ENCODE peak calls at places on chromosomes 3 and 15, in six cellular contexts. Z is lower lobe of right lung, H is colonic mucosa, X is nephron progenitor cell, I is foreskin fibroblast, R is fibroblast of lung. V is an unnamed sample.

GRCh38 chr15:90603893-90604292 is 74.2 kb downstream of the CRTC3 start:
- DNase-seq in Z (peak), H (peak), I (peak), X (no peak), R (no peak), V (no peak)

GRCh38 chr3:97952280-97952679 is 20.0 kb downstream of the RIOX2 start:
- DNase-seq in R (no peak), I (peak), Z (peak), X (no peak), H (peak), V (peak)

GRCh38 chr3:47283193-47283537 is 421 bp downstream of the KLHL18 start:
- DNase-seq in H (peak), R (peak), X (no peak), I (no peak), Z (peak), V (no peak)

GRCh38 chr3:124529826-124530571 is 200.3 kb upstream of the UMPS start:
- DNase-seq in I (no peak), H (no peak), R (peak), X (no peak), Z (no peak), V (no peak)

GRCh38 chr15:55981596-55982249 is 11.7 kb downstream of the NEDD4 start:
- DNase-seq in H (no peak), Z (no peak), R (no peak), X (no peak), I (no peak), V (no peak)

GRCh38 chr3:188646592-188646991 is 492.6 kb downstream of the LPP start:
- DNase-seq in Z (no peak), R (peak), I (no peak), H (no peak), X (no peak), V (no peak)

GRCh38 chr15:40618023-40618422 is 24.0 kb downstream of the KNL1 start:
- DNase-seq in H (no peak), X (no peak), Z (no peak), I (no peak), R (no peak), V (no peak)

GRCh38 chr3:30131171-30131570 is 475.2 kb upstream of the TGFBR2 start:
- DNase-seq in X (no peak), R (no peak), Z (no peak), I (no peak), H (no peak), V (no peak)

GRCh38 chr15:40257656-40258450 is 19.0 kb downstream of the PAK6 start:
- DNase-seq in Z (no peak), I (no peak), H (no peak), R (peak), X (no peak), V (no peak)

GRCh38 chr3:57889807-57890206 is 118.4 kb upstream of the FLNB start:
- DNase-seq in Z (no peak), H (no peak), R (peak), X (no peak), I (no peak), V (no peak)

GRCh38 chr3:69013256-69014021 is at the start of gene EOGT:
- DNase-seq in Z (peak), I (peak), H (peak), R (peak), X (peak), V (peak)

GRCh38 chr3:4232798-4233197 is 70.4 kb upstream of the SETMAR start:
- DNase-seq in H (no peak), R (no peak), Z (no peak), I (no peak), X (no peak), V (no peak)

GRCh38 chr15:71654714-71655174 is 155.6 kb upstream of the NR2E3 start:
- DNase-seq in H (no peak), X (no peak), Z (no peak), R (no peak), I (no peak), V (no peak)

GRCh38 chr3:78919021-78919755 is 848.6 kb downstream of the ROBO1 start:
- DNase-seq in Z (no peak), X (no peak), R (peak), I (peak), H (no peak), V (peak)

GRCh38 chr3:187473778-187474406 is 105.7 kb downstream of the RTP4 start:
- DNase-seq in R (no peak), Z (no peak), X (no peak), H (no peak), I (no peak), V (no peak)

GRCh38 chr15:57780461-57780860 is 73.9 kb downstream of the POLR2M start:
- DNase-seq in H (no peak), I (no peak), R (no peak), Z (no peak), X (no peak), V (no peak)

GRCh38 chr15:68463996-68464395 is 32.0 kb upstream of the ITGA11 start:
- DNase-seq in R (peak), Z (no peak), X (no peak), I (no peak), H (no peak), V (no peak)

GRCh38 chr3:31893174-31893573 is 87.9 kb downstream of the OSBPL10 start:
- DNase-seq in Z (no peak), I (no peak), R (peak), H (no peak), X (no peak), V (no peak)

GRCh38 chr15:101024111-101024695 is 105.0 kb downstream of the LRRK1 start:
- DNase-seq in X (no peak), Z (no peak), R (peak), I (peak), H (peak), V (no peak)

GRCh38 chr3:7867587-7867986 is 634.0 kb upstream of the LMCD1 start:
- DNase-seq in R (no peak), X (no peak), Z (no peak), H (no peak), I (no peak), V (no peak)

GRCh38 chr3:60579734-60580133 is 671.5 kb downstream of the FHIT start:
- DNase-seq in Z (no peak), R (peak), I (peak), H (no peak), X (no peak), V (peak)

GRCh38 chr3:32968367-32969087 is 17.1 kb downstream of the CCR4 start:
- DNase-seq in Z (no peak), H (no peak), R (no peak), I (no peak), X (no peak), V (no peak)
- TF ChIP-seq CTCF in Z (no peak), H (no peak), R (no peak), I (no peak), X (no peak), V (no peak)

GRCh38 chr15:35437157-35437556 is 108.8 kb downstream of the DPH6 start:
- DNase-seq in Z (no peak), I (no peak), X (no peak), H (no peak), R (peak), V (no peak)
- TF ChIP-seq CTCF in Z (no peak), I (peak), X (no peak), H (no peak), R (no peak), V (no peak)

GRCh38 chr3:165210727-165211126 is 14.5 kb upstream of the SLITRK3 start:
- DNase-seq in H (no peak), Z (no peak), X (no peak), R (no peak), I (no peak), V (no peak)

GRCh38 chr3:165211749-165212148 is 15.6 kb upstream of the SLITRK3 start:
- DNase-seq in Z (no peak), I (no peak), X (no peak), R (no peak), H (no peak), V (no peak)

GRCh38 chr3:165206454-165207266 is 10.5 kb upstream of the SLITRK3 start:
- DNase-seq in H (peak), X (peak), Z (peak), I (peak), R (peak), V (peak)

GRCh38 chr3:165212580-165212979 is 16.4 kb upstream of the SLITRK3 start:
- DNase-seq in R (no peak), I (no peak), Z (no peak), H (no peak), X (no peak), V (no peak)

DNA sequence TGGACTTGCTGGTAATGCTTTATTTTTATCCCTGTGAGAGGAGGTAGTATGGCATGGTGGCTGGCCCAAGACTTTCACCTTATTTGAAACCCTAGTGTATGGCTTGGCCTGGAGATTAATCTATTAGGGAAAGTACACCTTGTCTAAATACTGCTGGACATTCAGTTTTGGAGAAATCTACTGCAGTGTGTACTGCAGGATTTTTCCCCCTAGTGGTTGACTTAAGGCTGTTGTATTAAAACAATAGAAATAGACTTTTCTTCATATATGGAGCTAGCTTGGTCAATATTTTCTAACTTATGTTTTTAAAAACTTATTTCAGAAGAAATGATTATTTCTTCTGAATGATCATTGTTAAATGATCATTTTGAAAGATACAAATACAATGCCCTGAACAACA is 13.9 kb upstream of the SLITRK3 start:
- DNase-seq in X (no peak), H (no peak), R (no peak), Z (no peak), I (no peak), V (no peak)
- TF ChIP-seq CTCF in X (peak), H (no peak), R (peak), Z (no peak), I (no peak), V (peak)

GRCh38 chr3:37569991-37570390 is 291.7 kb upstream of the CTDSPL start:
- DNase-seq in Z (no peak), R (no peak), X (no peak), I (no peak), H (no peak), V (no peak)
- TF ChIP-seq CTCF in Z (no peak), R (no peak), X (no peak), I (no peak), H (no peak), V (no peak)

DNA sequence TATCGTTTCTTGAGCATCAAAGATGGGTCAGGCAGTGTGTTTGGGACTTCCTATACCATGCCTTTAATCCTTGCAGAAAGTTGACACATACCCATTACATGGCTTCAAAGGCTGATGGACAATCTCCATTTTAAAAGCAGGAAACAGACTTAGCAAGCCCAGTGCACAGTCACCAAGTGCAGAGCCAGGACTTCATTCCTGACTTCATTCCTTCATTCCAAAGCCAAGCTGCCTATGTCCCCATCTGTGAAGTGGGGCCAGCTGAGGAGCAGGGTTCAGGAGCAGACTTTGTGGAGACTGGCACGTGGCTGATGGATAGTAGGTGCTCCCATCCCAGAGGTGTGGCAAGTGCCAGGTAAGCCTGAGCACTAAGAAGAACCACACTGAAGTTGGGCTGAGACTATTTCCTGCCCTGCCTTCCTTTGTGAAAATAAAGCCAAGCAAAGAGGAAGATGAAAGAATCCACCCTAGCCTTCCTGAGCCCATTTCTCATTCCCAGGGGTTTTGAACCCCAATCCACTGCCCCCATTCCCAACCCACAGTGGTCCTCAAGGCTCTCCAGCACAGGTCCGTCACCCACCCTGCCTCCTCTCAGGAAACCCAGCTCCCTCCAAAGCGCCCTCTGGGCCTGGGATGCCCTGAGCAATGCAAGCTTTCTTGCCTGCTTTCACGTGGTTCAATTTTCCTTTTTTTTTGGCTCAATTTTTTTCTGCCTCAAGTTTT is 1.8 kb downstream of the CX3CR1 start:
- DNase-seq in I (no peak), R (no peak), H (no peak), Z (no peak), X (no peak), V (no peak)
- TF ChIP-seq CTCF in I (no peak), R (no peak), H (no peak), Z (no peak), X (no peak), V (no peak)

DNA sequence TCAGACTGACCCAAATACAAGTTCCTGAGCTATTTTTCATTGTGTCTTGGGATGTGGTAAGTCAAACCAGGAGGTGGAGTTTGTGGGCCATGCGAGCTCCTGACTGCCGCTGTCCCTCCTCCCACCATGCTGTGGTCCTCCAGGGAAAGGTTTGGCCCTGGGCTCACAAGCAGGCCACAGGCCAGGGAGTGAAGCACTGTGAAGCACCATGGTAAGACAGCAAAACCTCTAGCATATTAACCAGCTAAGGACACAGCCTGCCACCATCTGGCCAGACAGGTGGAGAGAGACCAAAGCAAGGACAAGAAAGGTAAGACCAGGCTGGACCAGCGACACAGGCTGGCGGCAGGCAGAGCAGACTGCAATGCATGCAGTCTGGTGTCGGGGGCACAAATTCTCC is 15.3 kb downstream of the RAB43 start:
- DNase-seq in X (no peak), Z (peak), I (no peak), H (no peak), R (no peak), V (no peak)
- TF ChIP-seq CTCF in X (no peak), Z (no peak), I (no peak), H (no peak), R (no peak), V (no peak)

DNA sequence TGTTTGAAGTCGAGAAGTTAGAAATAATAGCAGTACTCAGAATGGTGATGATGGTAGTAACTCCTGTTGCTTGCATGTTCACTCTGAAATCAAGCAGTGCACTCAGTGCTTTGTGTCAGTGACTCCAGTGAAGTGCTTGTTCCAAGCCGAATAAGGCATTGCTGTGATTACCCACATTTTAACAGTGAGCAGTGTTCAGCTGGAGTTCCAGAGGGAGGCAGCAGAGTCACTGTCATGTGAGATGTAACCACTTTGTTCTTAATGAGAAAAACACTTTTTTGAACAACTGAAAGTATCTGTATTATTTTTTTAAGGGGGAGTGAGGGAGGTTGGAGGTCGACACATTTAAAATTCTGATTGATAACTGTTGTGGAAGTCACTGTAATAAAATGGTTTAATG is 3.7 kb downstream of the MDFIC2 start:
- DNase-seq in Z (no peak), H (no peak), R (peak), X (peak), I (no peak), V (no peak)
- TF ChIP-seq CTCF in Z (no peak), H (no peak), R (peak), X (peak), I (no peak), V (no peak)

DNA sequence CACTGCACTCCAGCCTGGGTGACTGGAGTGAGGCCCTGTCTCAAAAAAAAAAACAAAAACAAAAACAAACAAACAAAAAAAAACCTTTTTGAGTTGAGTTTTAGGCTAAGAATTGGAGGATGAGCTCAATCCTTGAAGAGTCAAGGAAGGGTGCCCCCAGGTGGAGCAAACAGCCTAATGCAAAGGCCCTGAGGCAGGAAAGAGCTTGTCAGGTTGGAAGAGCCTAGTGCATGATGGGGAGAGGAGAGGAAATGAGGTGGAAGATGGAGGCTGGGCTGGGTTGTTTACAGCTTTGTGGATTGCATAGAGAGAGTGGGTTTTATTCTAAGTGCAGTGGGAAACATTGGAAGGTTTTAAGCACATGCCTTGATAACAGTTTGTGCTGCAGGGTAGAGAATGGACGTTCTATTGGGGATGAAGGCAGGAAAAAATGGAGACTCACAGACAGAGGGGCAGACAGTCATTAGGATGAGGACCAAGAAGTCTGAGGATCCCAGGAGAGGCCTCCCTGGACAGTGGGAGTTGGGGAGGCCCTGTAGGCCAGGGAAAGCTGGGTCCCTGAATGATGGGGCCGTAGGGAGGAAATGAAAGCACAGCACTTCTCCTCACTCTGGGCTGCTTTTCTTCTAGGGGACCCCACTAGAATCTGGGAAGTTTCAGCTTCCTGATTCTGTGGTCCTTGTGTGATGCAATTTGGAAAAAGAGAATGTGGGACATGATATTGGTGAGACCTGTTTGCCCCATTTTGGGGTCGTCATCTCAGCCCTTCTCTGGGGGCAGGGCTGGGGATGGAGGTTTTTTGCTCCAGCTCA is 1.9 kb upstream of the SNX22 start:
- DNase-seq in I (no peak), H (peak), R (no peak), X (no peak), Z (no peak), V (no peak)
- TF ChIP-seq CTCF in I (peak), H (no peak), R (peak), X (no peak), Z (peak), V (peak)

GRCh38 chr15:36645106-36645505 is 65.7 kb downstream of the CDIN1 start:
- DNase-seq in Z (no peak), H (no peak), R (no peak), I (no peak), X (no peak), V (no peak)
- TF ChIP-seq CTCF in Z (no peak), H (no peak), R (peak), I (peak), X (no peak), V (peak)

V was measured in AG09319.